ENCODE peak calls at places on chromosomes 11 and 22, in four cellular contexts. One of them, this sample, is unnamed.

GRCh38 chr11:92296138-92296515 is 71.5 kb downstream of the FAT3 start:
- DNase-seq in hippocampal formation: no peak
- DNase-seq in mesothelial cell of epicardium: no peak
- DNase-seq in endothelial cell: no peak
- DNase-seq in this sample: no peak

GRCh38 chr11:8038393-8038792 is 42.6 kb upstream of the TUB start:
- DNase-seq in hippocampal formation: no peak
- DNase-seq in mesothelial cell of epicardium: no peak
- DNase-seq in endothelial cell: no peak
- DNase-seq in this sample: no peak

GRCh38 chr11:128884703-128885338 is 6.3 kb upstream of the KCNJ5 start:
- DNase-seq in hippocampal formation: peak; percentile 26
- DNase-seq in mesothelial cell of epicardium: no peak
- DNase-seq in endothelial cell: peak; percentile 76
- DNase-seq in this sample: peak; percentile 60

GRCh38 chr22:16586170-16586569 is 6.4 kb downstream of the CCT8L2 start:
- DNase-seq in hippocampal formation: no peak
- DNase-seq in mesothelial cell of epicardium: no peak
- DNase-seq in endothelial cell: no peak
- DNase-seq in this sample: no peak

GRCh38 chr11:122159173-122159701 is 43.2 kb upstream of the BLID start:
- DNase-seq in hippocampal formation: peak; percentile 47
- DNase-seq in mesothelial cell of epicardium: no peak
- DNase-seq in endothelial cell: no peak
- DNase-seq in this sample: no peak

GRCh38 chr11:67530282-67530592 is 7.0 kb upstream of the CABP2 start:
- DNase-seq in hippocampal formation: no peak
- DNase-seq in mesothelial cell of epicardium: no peak
- DNase-seq in endothelial cell: no peak
- DNase-seq in this sample: no peak

GRCh38 chr11:45108070-45109064 is 38.1 kb upstream of the PRDM11 start:
- DNase-seq in hippocampal formation: no peak
- DNase-seq in mesothelial cell of epicardium: no peak
- DNase-seq in endothelial cell: no peak
- DNase-seq in this sample: no peak

GRCh38 chr11:43311791-43312607 is at the start of gene API5:
- DNase-seq in hippocampal formation: peak; percentile 92
- DNase-seq in mesothelial cell of epicardium: peak; percentile 79
- DNase-seq in endothelial cell: peak; percentile 94
- DNase-seq in this sample: peak; percentile 77

GRCh38 chr11:110173775-110174644 is 80.8 kb downstream of the ZC3H12C start:
- DNase-seq in hippocampal formation: peak; percentile 27
- DNase-seq in mesothelial cell of epicardium: peak; percentile 56
- DNase-seq in endothelial cell: peak; percentile 81
- DNase-seq in this sample: no peak

GRCh38 chr11:35253237-35253636 is 114.3 kb downstream of the CD44 start:
- DNase-seq in hippocampal formation: no peak
- DNase-seq in mesothelial cell of epicardium: no peak
- DNase-seq in endothelial cell: no peak
- DNase-seq in this sample: no peak